ENCODE peak calls at places on chromosome 19, in ten cellular contexts. O, N, V, L, F, I, R, W, K and T are unnamed samples.

GRCh38 chr19:47699360-47699917 is 13.8 kb upstream of the EHD2 start:
- DNase-seq in V (no peak), I (peak), N (no peak), R (no peak), L (peak), K (peak), W (no peak), F (peak), O (peak), T (peak)

GRCh38 chr19:768424-768823 is 17.5 kb downstream of the MISP start:
- DNase-seq in F (no peak), O (no peak), R (peak), K (no peak), L (peak), I (no peak), V (no peak), W (no peak), N (peak), T (no peak)

GRCh38 chr19:33821871-33822270 is 25.2 kb downstream of the KCTD15 start:
- DNase-seq in L (no peak), R (no peak), N (no peak), W (no peak), K (no peak), I (no peak), V (no peak), F (no peak), O (no peak), T (no peak)

GRCh38 chr19:14480695-14481069 is 5.5 kb upstream of the PTGER1 start:
- DNase-seq in N (peak), W (no peak), L (no peak), K (no peak), I (no peak), R (peak), V (no peak), O (no peak), F (no peak), T (no peak)

GRCh38 chr19:47257411-47258169 is 1.3 kb downstream of the CCDC9 start:
- DNase-seq in F (no peak), L (no peak), I (no peak), R (no peak), K (peak), W (no peak), N (no peak), O (peak), V (no peak), T (no peak)

GRCh38 chr19:29815231-29815630 is 3.4 kb downstream of the CCNE1 start:
- DNase-seq in W (no peak), L (no peak), O (no peak), I (no peak), F (peak), N (no peak), K (no peak), R (no peak), V (no peak), T (no peak)

GRCh38 chr19:52941941-52942370 is 18.7 kb upstream of the ZNF888 start:
- DNase-seq in L (peak), I (peak), O (peak), V (no peak), K (peak), N (peak), W (peak), R (no peak), F (peak), T (no peak)

GRCh38 chr19:39052243-39052746 is 19.9 kb upstream of the FBXO27 start:
- DNase-seq in N (peak), O (peak), V (peak), F (peak), W (peak), R (peak), K (peak), I (peak), L (peak), T (no peak)

GRCh38 chr19:42284641-42285341 is 15.7 kb downstream of the CIC start:
- DNase-seq in I (no peak), N (no peak), V (no peak), F (peak), L (no peak), R (no peak), O (peak), W (peak), K (peak), T (no peak)

GRCh38 chr19:14113762-14114414 is 3.7 kb downstream of the PRKACA start:
- DNase-seq in F (peak), O (peak), V (no peak), I (no peak), K (peak), R (no peak), L (no peak), N (no peak), W (no peak), T (no peak)

DNA sequence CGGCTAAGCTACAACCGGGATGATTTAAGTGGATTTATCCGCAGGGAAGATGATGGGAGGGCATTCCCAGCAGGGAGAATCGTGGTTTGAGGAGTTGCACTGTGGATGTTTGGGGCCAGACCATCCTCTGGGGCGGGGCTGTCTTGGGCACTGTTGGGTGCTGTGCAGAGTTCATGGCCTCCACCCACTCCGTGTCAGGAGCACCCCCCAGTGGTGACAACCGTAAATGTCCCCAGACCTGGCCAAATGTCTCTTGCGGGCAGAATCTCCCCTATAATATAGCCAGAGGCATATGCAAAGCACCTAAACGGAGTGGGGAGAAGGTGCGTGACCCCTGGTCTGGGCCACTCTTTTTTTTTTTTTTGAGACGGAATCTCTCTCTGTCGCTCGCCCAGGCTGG is 40.2 kb downstream of the SMIM24 start:
- DNase-seq in L (peak), R (no peak), F (peak), V (no peak), N (no peak), K (peak), O (peak), I (peak), W (no peak), T (peak)
- TF ChIP-seq CTCF in L (peak), R (peak), F (peak), V (no peak), N (peak), K (peak), O (peak), I (peak), W (peak), T (peak)

GRCh38 chr19:4495471-4495870 is 22.8 kb downstream of the PLIN4 start:
- DNase-seq in V (no peak), F (peak), N (no peak), K (peak), O (peak), L (no peak), W (no peak), R (no peak), I (no peak), T (no peak)
- TF ChIP-seq CTCF in V (no peak), F (peak), N (peak), K (peak), O (no peak), L (peak), W (no peak), R (no peak), I (peak), T (no peak)

GRCh38 chr19:3849787-3850186 is 19.1 kb downstream of the ZFR2 start:
- DNase-seq in N (no peak), F (no peak), V (no peak), O (no peak), K (no peak), R (no peak), W (no peak), I (no peak), L (no peak), T (no peak)

GRCh38 chr19:3852177-3852511 is 16.7 kb downstream of the ZFR2 start:
- DNase-seq in K (no peak), L (no peak), F (no peak), R (no peak), O (no peak), I (no peak), W (no peak), N (no peak), V (no peak), T (no peak)

GRCh38 chr19:3851254-3852176 is 17.3 kb downstream of the ZFR2 start:
- DNase-seq in V (no peak), R (no peak), O (no peak), F (no peak), W (no peak), I (no peak), N (peak), K (no peak), L (no peak), T (no peak)

GRCh38 chr19:3850320-3850972 is 18.4 kb downstream of the ZFR2 start:
- DNase-seq in F (no peak), R (no peak), V (no peak), L (no peak), W (no peak), I (no peak), N (no peak), O (no peak), K (no peak), T (no peak)

DNA sequence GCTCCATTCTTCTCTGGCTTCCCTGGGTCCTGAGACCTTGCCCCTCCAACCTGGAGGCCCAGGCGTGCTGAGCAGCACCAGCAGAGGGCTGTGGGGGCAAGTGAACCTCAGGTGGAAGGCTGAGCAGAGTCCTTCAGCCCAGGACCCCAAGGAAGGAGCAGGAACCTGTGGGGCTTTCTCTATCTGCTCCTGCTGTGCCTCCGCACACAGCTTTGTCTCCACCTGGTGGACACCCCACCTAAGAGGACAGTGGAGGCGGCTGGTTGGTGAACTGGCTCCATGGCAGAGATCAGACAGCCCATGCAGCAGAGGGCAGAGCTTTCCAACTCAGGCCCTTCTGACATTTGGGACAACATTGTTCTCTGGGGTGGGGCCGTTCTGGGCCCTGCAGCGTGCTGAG is 19.7 kb downstream of the ZFR2 start:
- DNase-seq in N (no peak), F (peak), R (no peak), W (no peak), K (peak), O (no peak), V (no peak), L (peak), I (no peak), T (no peak)
- TF ChIP-seq CTCF in N (peak), F (peak), R (peak), W (no peak), K (peak), O (no peak), V (no peak), L (peak), I (no peak), T (peak)

GRCh38 chr19:18867751-18868150 is 28.2 kb downstream of the CERS1 start:
- DNase-seq in R (no peak), W (no peak), V (no peak), F (no peak), K (no peak), L (no peak), N (no peak), I (no peak), O (no peak), T (no peak)

GRCh38 chr19:18869231-18869575 is 26.8 kb downstream of the CERS1 start:
- DNase-seq in R (no peak), I (no peak), L (no peak), N (no peak), V (no peak), K (no peak), F (no peak), O (no peak), W (no peak), T (no peak)

GRCh38 chr19:18869781-18870530 is 26.0 kb downstream of the CERS1 start:
- DNase-seq in F (no peak), W (no peak), N (no peak), R (no peak), L (no peak), K (peak), V (no peak), O (no peak), I (no peak), T (no peak)

GRCh38 chr19:18867199-18867598 is 28.8 kb downstream of the CERS1 start:
- DNase-seq in O (no peak), L (no peak), W (no peak), N (no peak), V (no peak), K (no peak), I (no peak), F (no peak), R (no peak), T (no peak)

GRCh38 chr19:18868380-18869230 is 27.4 kb downstream of the CERS1 start:
- DNase-seq in L (no peak), R (no peak), I (no peak), N (no peak), F (no peak), K (peak), V (no peak), O (no peak), W (no peak), T (no peak)
- TF ChIP-seq CTCF in L (no peak), R (no peak), I (no peak), N (no peak), F (no peak), K (no peak), V (no peak), O (no peak), W (no peak), T (no peak)

DNA sequence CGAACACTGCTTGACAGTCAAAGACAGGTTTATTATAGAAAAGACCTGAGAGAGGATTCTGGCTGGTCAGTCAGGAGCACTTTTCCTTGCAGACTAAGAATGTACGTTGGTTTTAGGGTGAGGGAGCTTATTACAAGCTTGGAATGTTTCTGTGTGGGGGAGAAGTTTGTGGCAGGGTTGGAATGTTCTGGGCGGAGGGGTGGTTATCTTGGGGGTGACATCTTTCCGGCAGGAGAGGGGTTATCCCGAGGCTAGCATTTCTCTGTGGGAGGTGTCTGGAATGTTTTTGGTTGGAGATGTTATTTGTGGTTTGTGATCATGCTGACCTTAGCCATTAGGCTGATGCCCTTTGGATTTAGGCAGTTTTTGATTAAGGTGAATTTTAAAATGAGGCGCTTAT is 61.8 kb downstream of the ZNF136 start:
- DNase-seq in L (no peak), K (no peak), I (no peak), O (no peak), W (no peak), V (no peak), F (no peak), N (no peak), R (no peak), T (no peak)
- TF ChIP-seq CTCF in L (no peak), K (no peak), I (no peak), O (no peak), W (no peak), V (no peak), F (no peak), N (no peak), R (no peak), T (no peak)

GRCh38 chr19:5534787-5535586 is 32.8 kb downstream of the TINCR start:
- DNase-seq in O (no peak), I (no peak), K (peak), R (no peak), V (no peak), F (peak), L (no peak), W (no peak), N (no peak), T (no peak)
- TF ChIP-seq CTCF in O (no peak), I (peak), K (peak), R (peak), V (no peak), F (peak), L (peak), W (no peak), N (peak), T (peak)

DNA sequence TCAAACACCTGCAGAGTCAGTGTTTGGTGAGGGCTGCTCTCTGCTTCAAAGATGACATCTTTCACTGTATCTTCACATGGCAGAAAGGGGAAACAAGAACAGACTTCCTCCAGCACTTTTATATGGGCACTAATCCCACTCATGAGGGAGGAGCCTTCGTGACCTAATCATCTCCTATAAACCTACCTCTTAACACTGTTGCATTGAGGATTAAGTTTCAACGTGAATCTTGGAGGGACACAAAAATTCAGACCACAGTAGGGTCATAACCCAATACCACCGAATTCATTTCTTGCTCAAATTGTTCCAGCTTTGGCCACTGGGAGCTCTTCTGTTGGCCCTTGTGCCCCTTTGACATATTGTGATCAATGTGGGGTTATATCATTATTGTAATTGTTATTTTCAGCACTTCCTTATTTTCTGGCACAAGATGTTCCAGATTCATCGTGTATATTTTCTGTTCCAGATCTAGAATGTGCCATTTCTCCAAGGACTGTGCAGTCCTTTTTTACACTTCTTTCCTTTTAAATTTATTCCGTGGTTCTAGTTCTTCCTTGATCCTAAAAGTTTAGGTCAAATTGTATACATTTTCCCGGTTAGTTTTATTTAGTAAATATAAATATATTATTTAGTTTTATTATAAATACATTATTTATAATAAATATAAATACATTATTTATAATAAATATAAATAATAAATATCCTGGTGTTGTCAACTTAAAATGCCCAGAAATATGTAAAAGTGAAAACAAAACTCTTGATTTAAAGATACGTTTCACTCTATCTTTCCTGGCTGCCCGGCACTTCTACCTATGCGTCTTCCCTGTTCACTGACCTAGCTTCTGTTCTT is 35.5 kb upstream of the IGFL4 start:
- DNase-seq in F (no peak), R (no peak), O (no peak), N (no peak), W (no peak), V (no peak), L (no peak), K (peak), I (no peak), T (no peak)
- TF ChIP-seq CTCF in F (peak), R (peak), O (no peak), N (no peak), W (no peak), V (no peak), L (no peak), K (peak), I (no peak), T (no peak)